ENCODE peak calls at places on chromosomes 12 and 14, in six cellular contexts. A is stimulated activated CD4-positive, alpha-beta T cell treated with anti-CD3 and anti-CD28 coated beads, Interleukin-15, amount 100 ng/mL, for 1 hour; M is fibroblast of gingiva; X is left lung; G is HFFc6; S is ureter. D is an unnamed sample.

GRCh38 chr12:111204684-111205305 is 164.1 kb downstream of the PHETA1 start:
- DNase-seq in A (no peak), M (no peak), X (no peak), G (no peak), S (no peak), D (no peak)

GRCh38 chr12:4159851-4160250 is 113.7 kb upstream of the CCND2 start:
- DNase-seq in A (no peak), M (no peak), X (no peak), G (no peak), S (no peak), D (no peak)

GRCh38 chr12:69421548-69421947 is 48.6 kb upstream of the FRS2 start:
- DNase-seq in A (no peak), M (no peak), X (no peak), G (no peak), S (no peak), D (no peak)

GRCh38 chr14:94388027-94388895 is at the start of gene SERPINA1:
- DNase-seq in A (no peak), M (no peak), X (peak), G (no peak), S (no peak), D (no peak)

GRCh38 chr12:55933158-55933798 is 2.3 kb downstream of the DGKA start:
- DNase-seq in A (no peak), M (peak), X (no peak), G (no peak), S (peak), D (no peak)

GRCh38 chr12:45568808-45569207 is 160.7 kb upstream of the ARID2 start:
- DNase-seq in A (no peak), M (no peak), X (no peak), G (no peak), S (no peak), D (no peak)

GRCh38 chr14:31937730-31938346 is 139.3 kb upstream of the ARHGAP5 start:
- DNase-seq in A (peak), M (peak), X (no peak), G (peak), S (peak), D (peak)

GRCh38 chr12:5505751-5506150 is 73.8 kb downstream of the NTF3 start:
- DNase-seq in A (no peak), M (no peak), X (no peak), G (no peak), S (peak), D (peak)

GRCh38 chr12:28563926-28564325 is 373.7 kb downstream of the CCDC91 start:
- DNase-seq in A (no peak), M (peak), X (no peak), G (peak), S (no peak), D (no peak)

GRCh38 chr12:68106160-68106559 is 53.4 kb downstream of the IFNG start:
- DNase-seq in A (no peak), M (peak), X (no peak), G (peak), S (no peak), D (no peak)

GRCh38 chr14:104885031-104885972 is 20.2 kb downstream of the CEP170B start:
- DNase-seq in A (no peak), M (no peak), X (peak), G (no peak), S (no peak), D (no peak)

GRCh38 chr14:54727929-54728328 is 161.0 kb downstream of the SAMD4A start:
- DNase-seq in A (no peak), M (peak), X (no peak), G (peak), S (no peak), D (no peak)

GRCh38 chr12:3332190-3332589 is 158.8 kb upstream of the PRMT8 start:
- DNase-seq in A (no peak), M (no peak), X (no peak), G (peak), S (no peak), D (no peak)

GRCh38 chr12:116157845-116158267 is 119.6 kb downstream of the MED13L start:
- DNase-seq in A (no peak), M (no peak), X (no peak), G (no peak), S (no peak), D (no peak)

GRCh38 chr12:30694412-30694955 is 1.2 kb downstream of the IPO8 start:
- DNase-seq in A (no peak), M (no peak), X (no peak), G (no peak), S (no peak), D (no peak)

GRCh38 chr14:102998393-102998792 is 59.0 kb downstream of the CDC42BPB start:
- DNase-seq in A (no peak), M (no peak), X (no peak), G (no peak), S (no peak), D (no peak)

GRCh38 chr14:90444077-90444696 is 47.4 kb downstream of the CALM1 start:
- DNase-seq in A (no peak), M (no peak), X (peak), G (no peak), S (peak), D (no peak)

GRCh38 chr14:92492261-92492660 is 21.3 kb upstream of the RIN3 start:
- DNase-seq in A (no peak), M (peak), X (no peak), G (no peak), S (peak), D (peak)

GRCh38 chr14:60722163-60722835 is 1.9 kb downstream of the SIX4 start:
- DNase-seq in A (no peak), M (peak), X (peak), G (peak), S (no peak), D (no peak)

GRCh38 chr12:30794591-30795409 is 40.0 kb upstream of the CAPRIN2 start:
- DNase-seq in A (no peak), M (peak), X (no peak), G (peak), S (no peak), D (peak)

GRCh38 chr14:58216544-58216943 is 16.6 kb downstream of the ACTR10 start:
- DNase-seq in A (no peak), M (no peak), X (no peak), G (no peak), S (no peak), D (no peak)

GRCh38 chr12:89020121-89020480 is 332.2 kb downstream of the DUSP6 start:
- DNase-seq in A (no peak), M (no peak), X (no peak), G (no peak), S (no peak), D (no peak)

GRCh38 chr12:114911196-114911595 is 227.2 kb upstream of the TBX3 start:
- DNase-seq in A (no peak), M (no peak), X (no peak), G (no peak), S (no peak), D (no peak)

GRCh38 chr14:74647834-74648361 is 35.9 kb upstream of the LTBP2 start:
- DNase-seq in A (no peak), M (no peak), X (no peak), G (no peak), S (peak), D (no peak)

GRCh38 chr12:117090816-117091711 is 8.2 kb downstream of the TESC start:
- DNase-seq in A (no peak), M (no peak), X (peak), G (no peak), S (no peak), D (no peak)

GRCh38 chr14:80955434-80955939 is at the start of gene TSHR:
- DNase-seq in A (no peak), M (peak), X (peak), G (no peak), S (no peak), D (no peak)

GRCh38 chr14:41749425-41749824 is 142.7 kb downstream of the LRFN5 start:
- DNase-seq in A (no peak), M (peak), X (no peak), G (no peak), S (no peak), D (no peak)

GRCh38 chr14:75859746-75860145 is 122.0 kb downstream of the TGFB3 start:
- DNase-seq in A (no peak), M (peak), X (no peak), G (no peak), S (no peak), D (no peak)

GRCh38 chr14:100144996-100145646 is 14.3 kb downstream of the DEGS2 start:
- DNase-seq in A (no peak), M (no peak), X (no peak), G (no peak), S (no peak), D (no peak)

GRCh38 chr14:74756326-74756725 is 6.8 kb upstream of the YLPM1 start:
- DNase-seq in A (no peak), M (no peak), X (no peak), G (no peak), S (no peak), D (no peak)

GRCh38 chr14:51006781-51007211 is 62.5 kb upstream of the PYGL start:
- DNase-seq in A (no peak), M (peak), X (no peak), G (peak), S (no peak), D (no peak)

D was measured in right atrium auricular region.